ENCODE peak calls at places on chromosome 1, in six cellular contexts. J is DMS153; M is iris pigment epithelial cell; T is glomerular endothelial cell; V is testis; G is effector memory CD8-positive, alpha-beta T cell. Y is an unnamed sample.

GRCh38 chr1:237012789-237013383 is 8.6 kb upstream of the MT1HL1 start:
- DNase-seq in J (peak), M (peak), T (no peak), V (no peak), G (no peak), Y (peak)

GRCh38 chr1:198701250-198701649 is 62.4 kb downstream of the PTPRC start:
- DNase-seq in J (no peak), M (no peak), T (no peak), V (no peak), G (no peak), Y (no peak)

GRCh38 chr1:55060133-55060999 is 21.0 kb downstream of the PCSK9 start:
- DNase-seq in J (no peak), M (no peak), T (no peak), V (no peak), G (no peak), Y (peak)

GRCh38 chr1:230253150-230253549 is 173.0 kb downstream of the PGBD5 start:
- DNase-seq in J (no peak), M (no peak), T (no peak), V (no peak), G (no peak), Y (no peak)

GRCh38 chr1:181216571-181216994 is 128.1 kb downstream of the IER5 start:
- DNase-seq in J (no peak), M (no peak), T (no peak), V (no peak), G (no peak), Y (no peak)

GRCh38 chr1:175848329-175848728 is 104.9 kb upstream of the TNR start:
- DNase-seq in J (no peak), M (no peak), T (no peak), V (no peak), G (no peak), Y (no peak)

GRCh38 chr1:20312310-20312709 is 21.6 kb downstream of the VWA5B1 start:
- DNase-seq in J (no peak), M (no peak), T (no peak), V (no peak), G (no peak), Y (no peak)

GRCh38 chr1:225908773-225909172 is 15.3 kb downstream of the PYCR2 start:
- DNase-seq in J (peak), M (no peak), T (no peak), V (no peak), G (no peak), Y (no peak)

GRCh38 chr1:89836252-89836996 is 15.6 kb downstream of the LRRC8D start:
- DNase-seq in J (no peak), M (no peak), T (no peak), V (no peak), G (no peak), Y (no peak)

Y was measured in astrocyte of the cerebellum.